ENCODE peak calls at places on chromosomes 1 and 21, in four cellular contexts. K, M, R and X are unnamed samples.

GRCh38 chr1:50967416-50968020 is 2.5 kb upstream of the CDKN2C start:
- DNase-seq in M (no peak), K (peak; percentile 33), R (no peak), X (no peak)

GRCh38 chr1:41810446-41810845 is 108.3 kb downstream of the HIVEP3 start:
- DNase-seq in R (no peak), M (no peak), K (peak; percentile 62), X (no peak)

GRCh38 chr1:223531742-223532341 is 133.7 kb downstream of the CAPN8 start:
- DNase-seq in M (peak; percentile 59), K (peak; percentile 63), R (peak; percentile 66), X (no peak)

GRCh38 chr1:113142791-113143190 is 69.8 kb downstream of the LRIG2 start:
- DNase-seq in M (no peak), R (no peak), K (peak; percentile 56), X (no peak)

GRCh38 chr1:11500881-11501280 is 21.9 kb downstream of the DISP3 start:
- DNase-seq in R (no peak), K (no peak), M (no peak), X (no peak)

GRCh38 chr1:244210884-244211558 is 159.9 kb downstream of the ZBTB18 start:
- DNase-seq in M (no peak), K (no peak), R (no peak), X (no peak)

GRCh38 chr1:59272507-59272906 is 24.4 kb upstream of the FGGY start:
- DNase-seq in R (no peak), K (peak; percentile 23), M (no peak), X (peak; percentile 32)

GRCh38 chr1:87951852-87952251 is 623.2 kb downstream of the LMO4 start:
- DNase-seq in M (no peak), R (no peak), K (no peak), X (peak; percentile 44)

GRCh38 chr1:109791495-109792040 is 27.8 kb upstream of the EPS8L3 start:
- DNase-seq in K (no peak), M (peak; percentile 55), R (no peak), X (no peak)

GRCh38 chr1:3465935-3466321 is 11.5 kb downstream of the ARHGEF16 start:
- DNase-seq in R (no peak), M (no peak), K (no peak), X (no peak)

GRCh38 chr1:221162352-221162751 is 283.1 kb downstream of the HLX start:
- DNase-seq in R (no peak), K (no peak), M (no peak), X (no peak)

GRCh38 chr1:222522105-222522915 is 25.6 kb downstream of the HHIPL2 start:
- DNase-seq in M (no peak), R (no peak), K (no peak), X (no peak)

GRCh38 chr21:27694667-27695066 is 727.8 kb upstream of the ADAMTS5 start:
- DNase-seq in R (no peak), M (no peak), K (no peak), X (no peak)

GRCh38 chr1:9362488-9362887 is 69.8 kb downstream of the SPSB1 start:
- DNase-seq in R (no peak), K (no peak), M (no peak), X (no peak)

GRCh38 chr1:178644308-178645120 is 80.5 kb upstream of the RALGPS2 start:
- DNase-seq in K (peak; percentile 73), M (no peak), R (no peak), X (no peak)

GRCh38 chr1:8938232-8939117 is 7.2 kb upstream of the CA6 start:
- DNase-seq in R (no peak), K (no peak), M (no peak), X (no peak)

GRCh38 chr1:223794040-223794880 is 51.5 kb downstream of the TP53BP2 start:
- DNase-seq in M (no peak), K (peak; percentile 62), R (no peak), X (no peak)

GRCh38 chr1:186681806-186682205 is 1.6 kb upstream of the PTGS2 start:
- DNase-seq in R (no peak), M (no peak), K (peak; percentile 72), X (no peak)

GRCh38 chr1:206951318-206952105 is 5.2 kb upstream of the PIGR start:
- DNase-seq in K (no peak), R (peak; percentile 69), M (no peak), X (peak; percentile 56)

GRCh38 chr1:58652351-58653184 is 47.3 kb downstream of the MYSM1 start:
- DNase-seq in R (peak; percentile 55), M (no peak), K (peak; percentile 93), X (peak; percentile 25)

GRCh38 chr1:156489166-156489934 is 11.2 kb downstream of the MEF2D start:
- DNase-seq in R (no peak), M (no peak), K (no peak), X (no peak)

GRCh38 chr1:167548059-167548932 is 5.3 kb downstream of the CREG1 start:
- DNase-seq in R (peak; percentile 15), M (no peak), K (peak; percentile 88), X (no peak)

GRCh38 chr1:202576816-202577215 is 133.4 kb downstream of the SYT2 start:
- DNase-seq in M (no peak), R (no peak), K (peak; percentile 92), X (no peak)

GRCh38 chr1:223710179-223711133 is 1.9 kb upstream of the CAPN2 start:
- DNase-seq in K (no peak), R (no peak), M (no peak), X (no peak)

GRCh38 chr1:150162862-150163706 is 13.4 kb downstream of the PLEKHO1 start:
- DNase-seq in M (peak; percentile 98), K (peak; percentile 100), R (no peak), X (peak; percentile 99)

GRCh38 chr1:246906833-246907232 is 24.9 kb downstream of the AHCTF1 start:
- DNase-seq in K (no peak), R (no peak), M (no peak), X (no peak)

GRCh38 chr1:20634594-20635084 is 1.4 kb downstream of the PINK1 start:
- DNase-seq in R (no peak), K (peak; percentile 72), M (no peak), X (no peak)

GRCh38 chr1:84386716-84387479 is 11.4 kb upstream of the DNASE2B start:
- DNase-seq in M (no peak), R (no peak), K (no peak), X (peak; percentile 31)

GRCh38 chr21:45228656-45229240 is 58.9 kb downstream of the POFUT2 start:
- DNase-seq in R (no peak), K (no peak), M (no peak), X (no peak)

GRCh38 chr1:105793541-105794146 is 1262.8 kb upstream of the PRMT6 start:
- DNase-seq in R (no peak), M (no peak), K (peak; percentile 35), X (peak; percentile 4)

GRCh38 chr1:226995966-226996332 is 55.9 kb downstream of the COQ8A start:
- DNase-seq in M (no peak), R (no peak), K (no peak), X (no peak)

GRCh38 chr1:6450005-6450450 is 15.9 kb downstream of the TNFRSF25 start:
- DNase-seq in R (no peak), M (no peak), K (no peak), X (no peak)

GRCh38 chr1:6447016-6447817 is 18.8 kb downstream of the TNFRSF25 start:
- DNase-seq in R (no peak), M (no peak), K (no peak), X (no peak)

GRCh38 chr1:6447818-6448748 is 17.9 kb downstream of the TNFRSF25 start:
- DNase-seq in M (no peak), K (no peak), R (no peak), X (no peak)

GRCh38 chr1:6450943-6451373 is 15.0 kb downstream of the TNFRSF25 start:
- DNase-seq in M (no peak), K (no peak), R (no peak), X (no peak)

DNA sequence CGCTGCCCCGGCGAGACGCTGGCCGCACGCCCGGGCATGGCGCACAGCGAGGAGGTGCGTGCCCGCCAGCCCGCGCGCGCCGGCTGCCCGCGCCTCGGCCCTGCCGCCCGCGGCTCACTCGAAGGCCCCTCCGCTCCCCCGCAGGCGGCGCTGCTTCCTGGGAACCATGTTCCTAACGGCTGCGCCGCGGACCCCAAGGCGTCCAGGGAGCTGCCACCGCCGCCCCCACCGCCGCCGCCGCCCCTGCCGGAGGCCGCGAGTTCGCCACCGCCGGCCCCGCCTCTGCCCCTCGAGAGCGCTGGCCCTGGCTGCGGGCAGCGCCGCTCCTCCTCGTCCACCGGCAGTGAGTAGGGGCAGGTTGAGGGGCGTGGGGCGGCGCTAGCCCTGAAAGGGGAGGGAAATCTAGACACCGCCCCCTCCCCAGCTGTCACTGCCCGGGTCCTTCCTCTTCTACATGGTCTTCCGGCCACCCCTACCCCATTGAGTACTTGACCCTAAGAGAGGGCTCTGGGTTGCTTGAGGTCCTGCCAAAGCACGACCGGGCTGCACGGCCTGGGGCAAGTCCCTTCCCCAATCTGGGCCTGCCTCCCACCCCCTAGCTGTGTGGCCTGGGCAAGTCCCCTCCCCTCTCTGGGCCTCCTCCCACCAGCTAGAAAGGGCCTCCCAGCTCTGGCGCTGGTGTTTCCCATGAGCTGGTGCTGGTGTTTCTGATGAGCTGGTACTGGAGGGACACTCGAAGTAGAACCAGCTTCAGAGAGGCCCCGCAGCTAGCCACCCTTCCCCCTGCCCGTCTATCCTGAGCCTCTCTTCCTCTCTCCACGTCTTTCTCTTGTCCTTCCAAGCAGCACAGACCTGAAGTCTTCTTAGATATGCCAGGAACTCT is 17.0 kb downstream of the TNFRSF25 start:
- DNase-seq in M (no peak), R (no peak), K (no peak), X (no peak)
- H3K4me3 ChIP-seq in M (peak overlapping the region; percentile 10), R (peak overlapping the region; percentile 19), K (no peak overlapping the region), X (no peak overlapping the region)

GRCh38 chr1:48686159-48686558 is 90.5 kb downstream of the BEND5 start:
- DNase-seq in M (no peak), R (no peak), K (no peak), X (no peak)

GRCh38 chr1:48684381-48684780 is 92.3 kb downstream of the BEND5 start:
- DNase-seq in R (no peak), K (no peak), M (no peak), X (no peak)

GRCh38 chr1:48691429-48692001 is 85.2 kb downstream of the BEND5 start:
- DNase-seq in M (no peak), R (no peak), K (no peak), X (no peak)

GRCh38 chr1:48687271-48688045 is 89.2 kb downstream of the BEND5 start:
- DNase-seq in K (peak; percentile 66), M (no peak), R (no peak), X (peak; percentile 42)

DNA sequence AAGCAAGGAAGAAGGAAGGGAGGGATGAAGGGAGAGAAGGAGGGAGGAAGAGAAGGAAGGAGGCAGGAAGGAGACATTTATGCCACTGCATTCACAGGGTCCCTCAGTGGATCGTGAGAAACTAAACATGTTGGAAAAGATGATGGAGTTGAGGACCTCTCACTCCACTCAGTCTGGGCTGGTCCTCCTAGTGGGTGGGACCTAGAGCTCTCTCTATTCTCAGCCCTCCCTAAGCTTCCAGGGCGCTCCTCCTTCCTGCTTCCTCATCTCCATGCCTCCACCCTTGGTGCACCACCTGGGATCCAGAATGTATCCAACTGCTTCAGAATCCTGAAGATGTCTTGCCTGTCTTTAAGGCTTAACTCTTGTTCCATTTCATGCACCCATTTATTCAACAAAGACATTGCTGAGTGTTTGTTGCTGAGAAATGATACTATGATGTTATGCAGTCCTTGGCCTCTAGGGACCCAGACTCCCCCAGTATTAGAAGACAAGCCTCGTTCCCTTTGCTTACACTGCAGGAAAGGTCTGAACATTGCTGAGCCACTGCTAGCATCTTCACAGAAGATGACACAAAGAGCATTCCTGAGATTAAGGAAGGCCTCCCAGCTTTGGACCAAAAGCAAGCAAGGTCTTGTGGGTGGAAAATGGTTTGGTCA is 88.5 kb downstream of the BEND5 start:
- DNase-seq in M (no peak), R (peak; percentile 10), K (peak; percentile 51), X (no peak)
- TF ChIP-seq CTCF in M (no peak), R (no peak), K (peak; percentile 49), X (peak; percentile 35)

GRCh38 chr1:201481004-201481380 is 12.0 kb upstream of the PHLDA3 start:
- DNase-seq in R (no peak), M (no peak), K (no peak), X (no peak)
- H3K4me3 ChIP-seq in R (peak overlapping the region; percentile 39), M (peak overlapping the region; percentile 39), K (peak overlapping the region; percentile 56), X (peak overlapping the region; percentile 15)

GRCh38 chr1:998905-999796 is 746 bp downstream of the HES4 start:
- DNase-seq in M (no peak), R (no peak), K (no peak), X (no peak)
- TF ChIP-seq CTCF in M (no peak), R (no peak), K (no peak), X (no peak)